ENCODE peak calls at places on chromosomes 6 and 20, in five cellular contexts. B is GM23248, K is HCT116, Z is H1, I is neuronal stem cell. O is an unnamed sample.

GRCh38 chr6:1068068-1068467 is 243.8 kb upstream of the FOXQ1 start:
- DNase-seq in B (no peak), K (no peak), Z (no peak), I (no peak), O (peak; percentile 23)

GRCh38 chr6:170209354-170210025 is 81.4 kb downstream of the DLL1 start:
- DNase-seq in B (no peak), K (no peak), Z (no peak), I (no peak), O (no peak)

GRCh38 chr6:168514216-168514615 is 73.2 kb downstream of the SMOC2 start:
- DNase-seq in B (no peak), K (no peak), Z (no peak), I (no peak), O (no peak)

GRCh38 chr6:131175559-131175958 is 40.3 kb downstream of the AKAP7 start:
- DNase-seq in B (peak; percentile 10), K (no peak), Z (no peak), I (no peak), O (no peak)

GRCh38 chr20:4916991-4917881 is 84.1 kb downstream of the SLC23A2 start:
- DNase-seq in B (peak; percentile 33), K (no peak), Z (no peak), I (no peak), O (peak; percentile 72)

GRCh38 chr6:97497713-97498331 is 214.8 kb upstream of the MMS22L start:
- DNase-seq in B (peak; percentile 82), K (peak; percentile 49), Z (peak; percentile 7), I (peak; percentile 58), O (peak; percentile 65)

GRCh38 chr20:14401479-14402138 is 64.2 kb upstream of the FLRT3 start:
- DNase-seq in B (no peak), K (no peak), Z (no peak), I (peak; percentile 23), O (peak; percentile 9)

GRCh38 chr6:56988145-56988544 is 33.2 kb downstream of the BEND6 start:
- DNase-seq in B (no peak), K (no peak), Z (no peak), I (no peak), O (no peak)

GRCh38 chr20:50346372-50347347 is 156.0 kb downstream of the CEBPB start:
- DNase-seq in B (peak; percentile 90), K (no peak), Z (no peak), I (no peak), O (peak; percentile 94)

GRCh38 chr20:3712279-3712873 is at the start of gene SIGLEC1:
- DNase-seq in B (no peak), K (no peak), Z (no peak), I (no peak), O (no peak)

GRCh38 chr6:105424177-105424783 is 21.4 kb upstream of the PREP start:
- DNase-seq in B (peak; percentile 66), K (peak; percentile 62), Z (peak; percentile 64), I (peak; percentile 62), O (peak; percentile 68)

GRCh38 chr20:4633780-4634179 is 87.9 kb upstream of the PRND start:
- DNase-seq in B (peak; percentile 89), K (no peak), Z (no peak), I (no peak), O (peak; percentile 81)

GRCh38 chr20:38152175-38153010 is 12.7 kb downstream of the TGM2 start:
- DNase-seq in B (peak; percentile 68), K (no peak), Z (no peak), I (no peak), O (peak; percentile 84)

GRCh38 chr6:70166088-70166958 is 136.6 kb downstream of the COL9A1 start:
- DNase-seq in B (peak; percentile 75), K (peak; percentile 16), Z (peak; percentile 17), I (peak; percentile 38), O (peak; percentile 17)

GRCh38 chr20:23782366-23782983 is 31.7 kb upstream of the CST1 start:
- DNase-seq in B (peak; percentile 49), K (no peak), Z (no peak), I (no peak), O (peak; percentile 5)

GRCh38 chr6:26158581-26159416 is 71.6 kb downstream of the HFE start:
- DNase-seq in B (peak; percentile 79), K (no peak), Z (no peak), I (no peak), O (peak; percentile 51)

GRCh38 chr6:149335924-149336323 is 18.4 kb downstream of the TAB2 start:
- DNase-seq in B (peak; percentile 84), K (peak; percentile 59), Z (no peak), I (no peak), O (peak; percentile 82)

GRCh38 chr20:57824909-57825308 is 115.1 kb upstream of the PMEPA1 start:
- DNase-seq in B (no peak), K (no peak), Z (no peak), I (no peak), O (no peak)

GRCh38 chr20:62955519-62956386 is 3.2 kb downstream of the SLC17A9 start:
- DNase-seq in B (no peak), K (no peak), Z (no peak), I (no peak), O (no peak)

GRCh38 chr6:17987576-17988421 is at the start of gene KIF13A:
- DNase-seq in B (peak; percentile 84), K (no peak), Z (no peak), I (peak; percentile 48), O (peak; percentile 68)

GRCh38 chr6:17984399-17984798 is 3.0 kb downstream of the KIF13A start:
- DNase-seq in B (no peak), K (no peak), Z (no peak), I (no peak), O (peak; percentile 25)

GRCh38 chr6:17984822-17985660 is 2.4 kb downstream of the KIF13A start:
- DNase-seq in B (peak; percentile 47), K (no peak), Z (no peak), I (no peak), O (no peak)

GRCh38 chr6:17986656-17987575 is 519 bp downstream of the KIF13A start:
- DNase-seq in B (peak; percentile 76), K (no peak), Z (no peak), I (peak; percentile 42), O (peak; percentile 57)

GRCh38 chr6:17985934-17986655 is 1.3 kb downstream of the KIF13A start:
- DNase-seq in B (no peak), K (no peak), Z (no peak), I (no peak), O (no peak)
- H2AFZ ChIP-seq in B (peak overlapping the region; percentile 49), K (no peak overlapping the region), Z (no peak overlapping the region), I (peak overlapping the region; percentile 97), O (no peak overlapping the region)

GRCh38 chr20:17645546-17646208 is 36.4 kb downstream of the RRBP1 start:
- DNase-seq in B (peak; percentile 60), K (no peak), Z (no peak), I (no peak), O (no peak)

GRCh38 chr20:17643531-17644188 is 38.4 kb downstream of the RRBP1 start:
- DNase-seq in B (no peak), K (no peak), Z (no peak), I (no peak), O (no peak)

GRCh38 chr20:17646209-17646717 is 35.8 kb downstream of the RRBP1 start:
- DNase-seq in B (no peak), K (no peak), Z (no peak), I (no peak), O (peak; percentile 37)

GRCh38 chr20:17644451-17644850 is 37.6 kb downstream of the RRBP1 start:
- DNase-seq in B (no peak), K (no peak), Z (no peak), I (no peak), O (peak; percentile 43)

DNA sequence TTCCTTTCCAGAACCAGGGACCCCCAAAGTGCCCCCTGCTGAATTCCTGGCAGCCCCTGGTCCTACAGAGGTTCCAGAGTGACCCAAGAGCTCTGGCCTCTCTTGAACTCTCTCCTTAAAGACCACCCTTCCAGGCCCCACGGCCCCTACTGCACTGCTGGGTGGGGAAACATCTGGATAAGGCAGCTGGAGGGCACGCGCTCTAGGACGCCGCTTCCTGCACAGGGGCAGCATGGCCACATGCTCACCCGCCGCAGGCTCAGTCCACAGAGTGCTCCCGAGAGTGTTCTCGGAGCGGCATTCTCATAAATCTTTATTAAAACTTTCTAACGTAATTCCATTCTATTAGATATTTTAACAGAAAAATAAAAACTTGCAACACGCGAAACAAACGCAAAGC is 37.0 kb downstream of the RRBP1 start:
- DNase-seq in B (no peak), K (no peak), Z (no peak), I (no peak), O (no peak)
- H3K4me1 ChIP-seq in B (peaks cover 4% of the 10 kb centered on the region), K (no peaks in the 10 kb centered on the region), Z (peaks cover 2% of the 10 kb centered on the region), I (peaks cover 27% of the 10 kb centered on the region), O (peaks cover 5% of the 10 kb centered on the region)

DNA sequence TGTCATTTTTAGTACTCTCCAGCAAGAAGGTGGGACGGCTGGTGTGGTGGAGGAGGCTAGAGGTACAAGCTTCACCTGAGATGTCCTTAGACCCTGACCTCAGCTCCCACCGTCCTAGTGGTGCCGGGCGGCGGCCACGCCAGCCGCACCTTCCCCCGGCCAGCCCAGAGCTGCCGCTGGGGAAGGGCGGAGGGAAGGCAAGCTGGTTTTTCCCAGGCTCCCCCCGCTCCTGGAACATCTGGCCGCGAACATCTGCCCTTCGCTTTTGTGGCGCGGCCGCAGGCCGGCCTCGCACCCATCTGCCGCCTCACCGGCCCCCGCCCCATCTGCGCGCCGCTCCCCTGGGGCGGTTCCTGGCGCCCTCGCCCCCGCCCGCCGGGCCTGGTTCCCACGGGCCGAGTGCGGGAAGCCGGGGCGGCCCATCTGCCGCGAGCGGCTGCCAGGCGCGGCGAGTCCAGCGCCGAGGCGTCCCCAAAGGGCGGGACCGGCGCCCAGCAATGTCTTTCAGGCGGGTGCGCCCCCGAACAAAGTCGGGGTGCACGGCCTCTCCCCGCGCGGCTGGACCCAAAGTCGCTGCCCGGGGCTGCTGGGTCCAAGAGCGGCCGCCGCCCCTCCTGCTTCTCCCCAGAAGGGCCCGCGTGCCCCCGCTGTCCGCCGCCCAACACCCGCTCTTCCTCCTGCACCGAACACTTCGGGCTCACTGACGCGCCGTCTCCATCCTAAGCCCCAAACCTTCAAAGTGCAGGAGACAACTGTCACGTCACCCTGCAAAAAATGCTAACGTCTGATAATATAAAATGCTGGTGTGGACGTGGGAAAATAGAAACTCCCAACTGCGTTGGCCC is 17.3 kb upstream of the ID1 start:
- DNase-seq in B (peak; percentile 92), K (no peak), Z (no peak), I (no peak), O (peak; percentile 57)
- H2AFZ ChIP-seq in B (peak overlapping the region; percentile 9), K (peak overlapping the region; percentile 7), Z (no peak overlapping the region), I (no peak overlapping the region), O (peak overlapping the region; percentile 67)

GRCh38 chr6:85462673-85463072 is 12.8 kb downstream of the NT5E start:
- DNase-seq in B (no peak), K (no peak), Z (no peak), I (no peak), O (no peak)
- H3K4me1 ChIP-seq in B (peaks cover 85% of the 10 kb centered on the region), K (peaks cover 61% of the 10 kb centered on the region), Z (peaks cover 5% of the 10 kb centered on the region), I (no peaks in the 10 kb centered on the region), O (peaks cover 60% of the 10 kb centered on the region)

DNA sequence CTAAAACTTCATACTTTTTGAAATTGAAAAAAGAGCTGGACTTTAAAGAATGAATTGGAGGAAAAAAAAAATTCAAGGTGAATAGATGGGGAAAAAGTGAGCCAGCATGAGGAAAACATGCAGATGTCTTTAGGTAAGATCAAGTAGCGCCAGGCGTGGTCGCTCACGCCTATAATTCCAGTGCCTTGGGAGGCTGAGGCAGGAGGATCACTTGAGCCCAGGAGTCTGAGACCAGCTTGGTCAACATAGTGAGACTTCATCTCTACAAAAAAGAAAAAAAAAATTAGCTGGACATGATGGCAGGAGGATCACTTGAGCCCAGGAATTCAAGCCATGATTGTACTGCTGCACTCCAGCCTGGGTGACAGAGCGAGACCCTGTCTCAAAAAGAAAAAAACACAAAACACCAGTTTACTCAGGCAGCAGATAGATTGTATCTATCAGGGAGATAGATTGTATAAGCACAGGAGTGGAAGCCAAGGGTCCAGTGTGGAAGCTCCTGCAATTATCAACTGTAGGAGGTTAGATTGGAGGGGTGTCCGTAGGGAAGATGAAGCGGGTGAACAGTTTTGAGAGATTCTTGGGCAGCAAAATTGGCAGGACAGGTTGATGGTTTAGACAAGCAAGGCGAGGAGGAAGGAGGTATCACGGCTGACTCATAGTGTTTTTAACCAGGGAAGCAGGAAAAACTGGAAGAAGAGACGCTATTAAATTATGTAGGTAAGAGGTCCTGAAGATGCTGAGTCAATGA is 97.6 kb upstream of the ZNF217 start:
- DNase-seq in B (peak; percentile 21), K (peak; percentile 18), Z (no peak), I (no peak), O (no peak)
- H2AFZ ChIP-seq in B (no peak overlapping the region), K (peak overlapping the region; percentile 91), Z (no peak overlapping the region), I (no peak overlapping the region), O (no peak overlapping the region)